ENCODE peak calls at places on chromosome 12, in five cellular contexts. S is breast epithelium, Y is RWPE1, U is foreskin fibroblast, O is AG10803. W is an unnamed sample.

GRCh38 chr12:65631621-65632111 is 192.6 kb upstream of the HMGA2 start:
- DNase-seq in Y (peak; percentile 88), S (no peak), U (peak; percentile 99), O (peak; percentile 99), W (no peak)

GRCh38 chr12:124543052-124543590 is 24.3 kb downstream of the NCOR2 start:
- DNase-seq in U (no peak), O (peak; percentile 59), S (no peak), Y (no peak), W (no peak)

GRCh38 chr12:27142102-27142721 is 59.8 kb upstream of the C12orf71 start:
- DNase-seq in O (peak; percentile 77), S (no peak), Y (peak; percentile 60), U (peak; percentile 68), W (peak; percentile 55)

GRCh38 chr12:100651694-100652093 is 78.2 kb downstream of the GAS2L3 start:
- DNase-seq in Y (no peak), O (peak; percentile 21), U (no peak), S (no peak), W (no peak)

GRCh38 chr12:56220611-56221232 is 1.0 kb downstream of the RNF41 start:
- DNase-seq in Y (no peak), O (peak; percentile 80), U (peak; percentile 46), S (no peak), W (no peak)

GRCh38 chr12:100401660-100402059 is 44.8 kb downstream of the SLC17A8 start:
- DNase-seq in U (peak; percentile 10), Y (peak; percentile 69), S (no peak), O (peak; percentile 16), W (no peak)

GRCh38 chr12:1540690-1541089 is 53.7 kb downstream of the FBXL14 start:
- DNase-seq in S (no peak), Y (peak; percentile 62), U (no peak), O (no peak), W (no peak)

GRCh38 chr12:125304029-125304428 is 238.8 kb downstream of the AACS start:
- DNase-seq in Y (no peak), U (no peak), O (no peak), S (no peak), W (no peak)

GRCh38 chr12:5078423-5078822 is 34.7 kb downstream of the KCNA5 start:
- DNase-seq in S (no peak), Y (no peak), O (no peak), U (no peak), W (no peak)

GRCh38 chr12:122276242-122276641 is 9.9 kb upstream of the VPS33A start:
- DNase-seq in S (no peak), U (no peak), Y (no peak), O (no peak), W (no peak)

GRCh38 chr12:27474344-27474743 is 27.8 kb downstream of the SMCO2 start:
- DNase-seq in Y (peak; percentile 27), S (no peak), O (peak; percentile 75), U (peak; percentile 79), W (no peak)

GRCh38 chr12:102479099-102479887 is 1.1 kb downstream of the IGF1 start:
- DNase-seq in U (no peak), Y (no peak), S (no peak), O (peak; percentile 14), W (no peak)

GRCh38 chr12:57545809-57546437 is 1.1 kb downstream of the DCTN2 start:
- DNase-seq in O (no peak), U (no peak), S (no peak), Y (peak; percentile 71), W (no peak)

GRCh38 chr12:12927211-12928079 is 24.5 kb downstream of the GPRC5D start:
- DNase-seq in Y (peak; percentile 95), O (peak; percentile 41), U (no peak), S (peak; percentile 89), W (peak; percentile 80)

GRCh38 chr12:95548539-95549391 is 2.5 kb downstream of the USP44 start:
- DNase-seq in Y (peak; percentile 12), O (no peak), U (peak; percentile 25), S (no peak), W (peak; percentile 63)

GRCh38 chr12:9731797-9732196 is 1.1 kb downstream of the CLECL1 start:
- DNase-seq in U (no peak), O (no peak), S (no peak), Y (no peak), W (no peak)
- TF ChIP-seq CTCF in U (no peak), O (no peak), S (no peak), Y (no peak), W (no peak)

GRCh38 chr12:115944851-115945496 is 332.5 kb downstream of the MED13L start:
- DNase-seq in O (no peak), Y (no peak), U (no peak), S (no peak), W (no peak)

GRCh38 chr12:115947696-115948062 is 329.8 kb downstream of the MED13L start:
- DNase-seq in U (no peak), Y (no peak), S (no peak), O (no peak), W (no peak)

GRCh38 chr12:115946092-115946491 is 331.4 kb downstream of the MED13L start:
- DNase-seq in S (no peak), O (no peak), U (no peak), Y (no peak), W (no peak)

GRCh38 chr12:115949675-115950074 is 327.8 kb downstream of the MED13L start:
- DNase-seq in Y (no peak), O (no peak), S (no peak), U (no peak), W (no peak)

GRCh38 chr12:115946867-115947695 is 330.4 kb downstream of the MED13L start:
- DNase-seq in Y (no peak), S (no peak), U (no peak), O (no peak), W (no peak)
- TF ChIP-seq CTCF in Y (no peak), S (peak; percentile 48), U (peak; percentile 49), O (peak; percentile 57), W (peak; percentile 60)

DNA sequence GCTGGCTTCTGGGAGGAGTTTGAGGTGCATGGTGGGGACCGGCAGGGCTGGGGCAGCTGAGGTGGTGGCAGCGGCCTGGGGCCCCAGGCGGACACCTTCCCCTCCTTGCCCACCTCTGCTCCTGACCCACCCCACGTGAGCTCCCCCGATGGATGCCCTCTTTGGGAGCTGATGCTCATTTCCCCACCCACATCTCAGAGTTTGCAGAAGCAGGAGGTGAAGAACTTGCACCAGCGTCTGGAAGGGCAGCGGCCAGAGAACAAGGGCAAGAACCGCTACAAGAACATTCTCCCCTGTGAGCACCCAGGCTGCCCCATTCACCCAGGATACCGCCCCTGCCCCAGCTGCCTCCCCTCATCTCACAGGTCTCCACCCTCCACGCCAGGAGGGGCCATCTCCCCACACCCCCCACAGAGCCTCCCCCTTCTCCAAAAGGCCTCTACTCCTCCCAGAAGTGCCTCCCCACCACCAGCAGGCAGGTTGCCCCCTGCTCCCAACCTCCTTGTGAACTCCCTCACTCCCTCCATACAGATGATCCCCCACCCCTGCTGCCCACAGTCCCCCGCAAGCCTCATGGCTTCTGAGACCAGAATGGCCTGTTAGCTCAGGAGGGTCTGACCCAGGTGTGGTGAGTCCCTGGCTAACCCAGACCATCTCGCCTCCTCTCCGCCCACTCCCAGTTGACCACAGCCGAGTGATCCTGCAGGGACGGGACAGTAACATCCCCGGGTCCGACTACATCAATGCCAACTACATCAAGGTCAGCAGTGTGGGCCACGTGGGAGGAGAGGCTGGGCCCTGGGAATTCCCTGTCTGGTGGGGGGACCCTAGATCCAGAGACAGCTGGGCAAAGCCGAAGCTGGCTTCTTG is 4.5 kb downstream of the PTPN6 start:
- DNase-seq in U (no peak), S (no peak), Y (no peak), O (no peak), W (no peak)
- TF ChIP-seq CTCF in U (no peak), S (no peak), Y (no peak), O (no peak), W (no peak)

GRCh38 chr12:53180931-53181645 is 363 bp upstream of the CSAD start:
- DNase-seq in S (peak; percentile 60), Y (peak; percentile 81), U (peak; percentile 75), O (peak; percentile 64), W (peak; percentile 77)

GRCh38 chr12:53179694-53180269 is 740 bp upstream of the ZNF740 start:
- DNase-seq in Y (no peak), S (peak; percentile 46), U (no peak), O (no peak), W (peak; percentile 26)

GRCh38 chr12:53181935-53182334 is 1.2 kb upstream of the CSAD start:
- DNase-seq in U (no peak), O (no peak), Y (no peak), S (no peak), W (no peak)

GRCh38 chr12:53182836-53183235 is 2.1 kb upstream of the CSAD start:
- DNase-seq in O (no peak), S (no peak), Y (no peak), U (no peak), W (no peak)

GRCh38 chr12:53180270-53180930 is at the start of the genes CSAD and ZNF740:
- DNase-seq in O (peak; percentile 97), Y (peak; percentile 95), U (peak; percentile 99), S (peak; percentile 93), W (peak; percentile 89)
- TF ChIP-seq CTCF in O (no peak), Y (no peak), U (no peak), S (no peak), W (no peak)

GRCh38 chr12:21453312-21453852 is 15.9 kb downstream of the PYROXD1 start:
- DNase-seq in O (no peak), U (no peak), Y (no peak), S (no peak), W (no peak)

GRCh38 chr12:21456291-21456780 is 18.9 kb downstream of the PYROXD1 start:
- DNase-seq in U (no peak), S (no peak), O (no peak), Y (no peak), W (no peak)

DNA sequence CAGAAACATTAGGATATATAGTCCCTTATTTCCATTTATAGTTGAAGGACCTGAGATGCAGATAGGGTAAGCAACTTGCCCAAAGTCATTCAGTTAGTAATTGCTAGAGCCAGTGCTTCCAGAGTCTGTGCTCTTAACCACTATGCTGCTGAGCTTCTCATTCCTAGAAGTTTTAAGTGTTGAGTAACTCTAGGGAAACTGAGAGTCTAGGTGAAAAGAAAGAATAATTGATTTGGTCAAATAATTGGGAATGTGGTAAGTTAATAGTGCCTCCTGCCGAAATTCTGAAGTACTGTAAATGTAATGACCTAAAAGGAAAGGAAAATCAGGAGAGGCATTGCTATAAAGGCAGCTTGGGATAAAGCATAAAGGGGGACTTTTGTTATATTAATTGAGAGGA is 14.1 kb downstream of the PYROXD1 start:
- DNase-seq in O (peak; percentile 40), U (no peak), Y (no peak), S (no peak), W (no peak)
- TF ChIP-seq CTCF in O (peak; percentile 5), U (no peak), Y (no peak), S (no peak), W (peak; percentile 38)

GRCh38 chr12:105835505-105835904 is 303.2 kb downstream of the NUAK1 start:
- DNase-seq in Y (no peak), U (no peak), S (no peak), O (no peak), W (no peak)

GRCh38 chr12:105834496-105834895 is 304.3 kb downstream of the NUAK1 start:
- DNase-seq in U (no peak), O (no peak), S (no peak), Y (no peak), W (no peak)

GRCh38 chr12:105836235-105836634 is 302.5 kb downstream of the NUAK1 start:
- DNase-seq in U (no peak), O (no peak), Y (no peak), S (no peak), W (no peak)

DNA sequence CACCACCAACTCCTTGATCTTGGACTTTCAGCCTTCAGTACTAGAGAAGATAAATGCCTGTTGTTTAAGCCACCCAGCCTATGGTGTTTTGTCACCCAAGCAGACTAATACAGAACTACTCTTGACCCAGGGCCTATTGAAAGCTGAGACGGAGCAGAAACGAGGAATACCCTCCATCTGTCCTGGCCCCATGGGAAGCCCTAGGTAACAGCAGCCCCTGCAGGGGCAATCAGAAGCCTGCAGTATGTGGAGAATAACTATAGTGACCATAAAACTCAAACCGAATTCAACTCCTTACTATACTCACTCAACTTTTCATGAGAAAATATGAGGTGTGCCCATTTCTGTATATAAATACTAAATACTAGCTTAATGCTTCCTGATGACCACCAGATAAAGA is 307.4 kb downstream of the NUAK1 start:
- DNase-seq in U (no peak), Y (no peak), O (no peak), S (no peak), W (no peak)
- TF ChIP-seq CTCF in U (no peak), Y (no peak), O (no peak), S (no peak), W (peak; percentile 24)

W was measured in progenitor cell of endocrine pancreas.